ENCODE peak calls at places on chromosome 4, in nine cellular contexts. One of them, this sample, is unnamed. For H3K36me3, the result is how much of the 10 kb centered on the place peaks cover.

GRCh38 chr4:123587983-123588494 is 191.4 kb downstream of the SPRY1 start:
- DNase-seq in aorta: peak
- DNase-seq in uterus: no peak
- DNase-seq in Peyer's patch: peak
- DNase-seq in CD4-positive, CD25-positive, alpha-beta regulatory T cell: no peak
- DNase-seq in NT2/D1: no peak
- DNase-seq in MM.1S: no peak
- DNase-seq in neuronal stem cell: no peak
- DNase-seq in tibial nerve: no peak
- DNase-seq in this sample: no peak

GRCh38 chr4:52903273-52903672 is 41.2 kb downstream of the RASL11B start:
- DNase-seq in aorta: no peak
- DNase-seq in uterus: no peak
- DNase-seq in Peyer's patch: no peak
- DNase-seq in CD4-positive, CD25-positive, alpha-beta regulatory T cell: no peak
- DNase-seq in NT2/D1: no peak
- DNase-seq in MM.1S: no peak
- DNase-seq in neuronal stem cell: no peak
- DNase-seq in tibial nerve: no peak
- DNase-seq in this sample: no peak

GRCh38 chr4:71938776-71939175 is 93.0 kb upstream of the NPFFR2 start:
- DNase-seq in aorta: no peak
- DNase-seq in uterus: no peak
- DNase-seq in Peyer's patch: no peak
- DNase-seq in CD4-positive, CD25-positive, alpha-beta regulatory T cell: no peak
- DNase-seq in NT2/D1: no peak
- DNase-seq in MM.1S: no peak
- DNase-seq in neuronal stem cell: no peak
- DNase-seq in tibial nerve: no peak
- DNase-seq in this sample: no peak

GRCh38 chr4:26288308-26288982 is 32.4 kb upstream of the RBPJ start:
- DNase-seq in aorta: peak
- DNase-seq in uterus: no peak
- DNase-seq in Peyer's patch: no peak
- DNase-seq in CD4-positive, CD25-positive, alpha-beta regulatory T cell: no peak
- DNase-seq in NT2/D1: no peak
- DNase-seq in MM.1S: no peak
- DNase-seq in neuronal stem cell: no peak
- DNase-seq in tibial nerve: no peak
- DNase-seq in this sample: no peak

GRCh38 chr4:66266035-66266434 is 595.7 kb upstream of the EPHA5 start:
- DNase-seq in aorta: no peak
- DNase-seq in uterus: no peak
- DNase-seq in Peyer's patch: no peak
- DNase-seq in CD4-positive, CD25-positive, alpha-beta regulatory T cell: no peak
- DNase-seq in NT2/D1: no peak
- DNase-seq in MM.1S: no peak
- DNase-seq in neuronal stem cell: no peak
- DNase-seq in tibial nerve: no peak
- DNase-seq in this sample: no peak

GRCh38 chr4:94766856-94767255 is 9.1 kb downstream of the BMPR1B start:
- DNase-seq in aorta: no peak
- DNase-seq in uterus: no peak
- DNase-seq in Peyer's patch: no peak
- DNase-seq in CD4-positive, CD25-positive, alpha-beta regulatory T cell: no peak
- DNase-seq in NT2/D1: no peak
- DNase-seq in MM.1S: no peak
- DNase-seq in neuronal stem cell: no peak
- DNase-seq in tibial nerve: no peak
- DNase-seq in this sample: no peak

GRCh38 chr4:56345461-56345860 is 41.8 kb downstream of the AASDH start:
- DNase-seq in aorta: no peak
- DNase-seq in uterus: no peak
- DNase-seq in Peyer's patch: no peak
- DNase-seq in CD4-positive, CD25-positive, alpha-beta regulatory T cell: no peak
- DNase-seq in NT2/D1: no peak
- DNase-seq in MM.1S: no peak
- DNase-seq in neuronal stem cell: no peak
- DNase-seq in tibial nerve: no peak
- DNase-seq in this sample: no peak

GRCh38 chr4:88517825-88518224 is 5.8 kb downstream of the PYURF start:
- DNase-seq in aorta: no peak
- DNase-seq in uterus: no peak
- DNase-seq in Peyer's patch: no peak
- DNase-seq in CD4-positive, CD25-positive, alpha-beta regulatory T cell: no peak
- DNase-seq in NT2/D1: no peak
- DNase-seq in MM.1S: no peak
- DNase-seq in neuronal stem cell: no peak
- DNase-seq in tibial nerve: no peak
- DNase-seq in this sample: no peak

GRCh38 chr4:182894681-182895275 is 22.4 kb downstream of the DCTD start:
- DNase-seq in aorta: no peak
- DNase-seq in uterus: no peak
- DNase-seq in Peyer's patch: no peak
- DNase-seq in CD4-positive, CD25-positive, alpha-beta regulatory T cell: no peak
- DNase-seq in NT2/D1: no peak
- DNase-seq in MM.1S: no peak
- DNase-seq in neuronal stem cell: no peak
- DNase-seq in tibial nerve: no peak
- DNase-seq in this sample: no peak

GRCh38 chr4:182898479-182898799 is 18.7 kb downstream of the DCTD start:
- DNase-seq in aorta: no peak
- DNase-seq in uterus: no peak
- DNase-seq in Peyer's patch: no peak
- DNase-seq in CD4-positive, CD25-positive, alpha-beta regulatory T cell: no peak
- DNase-seq in NT2/D1: no peak
- DNase-seq in MM.1S: no peak
- DNase-seq in neuronal stem cell: no peak
- DNase-seq in tibial nerve: no peak
- DNase-seq in this sample: no peak

GRCh38 chr4:182895791-182896292 is 21.3 kb downstream of the DCTD start:
- DNase-seq in aorta: no peak
- DNase-seq in uterus: no peak
- DNase-seq in Peyer's patch: no peak
- DNase-seq in CD4-positive, CD25-positive, alpha-beta regulatory T cell: no peak
- DNase-seq in NT2/D1: no peak
- DNase-seq in MM.1S: no peak
- DNase-seq in neuronal stem cell: no peak
- DNase-seq in tibial nerve: no peak
- DNase-seq in this sample: no peak

GRCh38 chr4:182896421-182896820 is 20.8 kb downstream of the DCTD start:
- DNase-seq in aorta: no peak
- DNase-seq in uterus: no peak
- DNase-seq in Peyer's patch: no peak
- DNase-seq in CD4-positive, CD25-positive, alpha-beta regulatory T cell: no peak
- DNase-seq in NT2/D1: no peak
- DNase-seq in MM.1S: no peak
- DNase-seq in neuronal stem cell: no peak
- DNase-seq in tibial nerve: no peak
- DNase-seq in this sample: no peak

GRCh38 chr4:182897601-182898478 is 19.3 kb downstream of the DCTD start:
- DNase-seq in aorta: no peak
- DNase-seq in uterus: no peak
- DNase-seq in Peyer's patch: no peak
- DNase-seq in CD4-positive, CD25-positive, alpha-beta regulatory T cell: no peak
- DNase-seq in NT2/D1: no peak
- DNase-seq in MM.1S: no peak
- DNase-seq in neuronal stem cell: no peak
- DNase-seq in tibial nerve: no peak
- DNase-seq in this sample: no peak
- H3K36me3 ChIP-seq in aorta: under half
- H3K36me3 ChIP-seq in uterus: under half
- H3K36me3 ChIP-seq in Peyer's patch: under half
- H3K36me3 ChIP-seq in CD4-positive, CD25-positive, alpha-beta regulatory T cell: half or more
- H3K36me3 ChIP-seq in NT2/D1: half or more
- H3K36me3 ChIP-seq in MM.1S: under half
- H3K36me3 ChIP-seq in neuronal stem cell: half or more
- H3K36me3 ChIP-seq in tibial nerve: under half
- H3K36me3 ChIP-seq in this sample: under half

DNA sequence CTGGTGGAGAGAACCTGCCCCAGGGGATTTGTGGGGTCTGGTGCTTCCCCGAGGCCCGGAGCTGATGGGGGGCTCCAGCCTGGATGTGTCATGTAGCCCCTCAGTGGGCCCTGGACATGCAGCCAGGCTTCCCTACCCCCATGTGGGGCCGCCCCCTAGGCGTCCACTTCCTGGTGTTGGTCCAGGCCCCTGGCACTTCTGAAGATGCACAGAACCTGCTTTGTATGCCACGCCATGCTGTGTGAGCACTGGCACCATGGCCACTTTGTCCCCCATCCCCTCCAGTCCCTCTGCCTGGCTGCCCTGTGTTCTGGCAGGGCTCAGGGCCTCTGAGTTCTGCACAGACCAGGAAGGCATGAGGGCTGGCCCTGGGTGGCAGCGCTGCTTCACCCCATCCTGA is 29.2 kb downstream of the WFS1 start:
- DNase-seq in aorta: no peak
- DNase-seq in uterus: no peak
- DNase-seq in Peyer's patch: no peak
- DNase-seq in CD4-positive, CD25-positive, alpha-beta regulatory T cell: no peak
- DNase-seq in NT2/D1: no peak
- DNase-seq in MM.1S: no peak
- DNase-seq in neuronal stem cell: no peak
- DNase-seq in tibial nerve: no peak
- DNase-seq in this sample: no peak
- H3K36me3 ChIP-seq in aorta: under half
- H3K36me3 ChIP-seq in uterus: under half
- H3K36me3 ChIP-seq in Peyer's patch: under half
- H3K36me3 ChIP-seq in CD4-positive, CD25-positive, alpha-beta regulatory T cell: under half
- H3K36me3 ChIP-seq in NT2/D1: half or more
- H3K36me3 ChIP-seq in MM.1S: under half
- H3K36me3 ChIP-seq in neuronal stem cell: under half
- H3K36me3 ChIP-seq in tibial nerve: under half
- H3K36me3 ChIP-seq in this sample: under half

GRCh38 chr4:6578221-6578620 is 3.2 kb downstream of the MAN2B2 start:
- DNase-seq in aorta: no peak
- DNase-seq in uterus: no peak
- DNase-seq in Peyer's patch: no peak
- DNase-seq in CD4-positive, CD25-positive, alpha-beta regulatory T cell: no peak
- DNase-seq in NT2/D1: no peak
- DNase-seq in MM.1S: no peak
- DNase-seq in neuronal stem cell: no peak
- DNase-seq in tibial nerve: no peak
- DNase-seq in this sample: no peak

GRCh38 chr4:6576512-6576911 is 1.5 kb downstream of the MAN2B2 start:
- DNase-seq in aorta: no peak
- DNase-seq in uterus: no peak
- DNase-seq in Peyer's patch: no peak
- DNase-seq in CD4-positive, CD25-positive, alpha-beta regulatory T cell: no peak
- DNase-seq in NT2/D1: no peak
- DNase-seq in MM.1S: no peak
- DNase-seq in neuronal stem cell: no peak
- DNase-seq in tibial nerve: no peak
- DNase-seq in this sample: no peak

GRCh38 chr4:6576932-6577331 is 1.9 kb downstream of the MAN2B2 start:
- DNase-seq in aorta: no peak
- DNase-seq in uterus: no peak
- DNase-seq in Peyer's patch: no peak
- DNase-seq in CD4-positive, CD25-positive, alpha-beta regulatory T cell: no peak
- DNase-seq in NT2/D1: no peak
- DNase-seq in MM.1S: no peak
- DNase-seq in neuronal stem cell: no peak
- DNase-seq in tibial nerve: no peak
- DNase-seq in this sample: no peak

GRCh38 chr4:6575503-6576240 is 683 bp downstream of the MAN2B2 start:
- DNase-seq in aorta: no peak
- DNase-seq in uterus: no peak
- DNase-seq in Peyer's patch: no peak
- DNase-seq in CD4-positive, CD25-positive, alpha-beta regulatory T cell: no peak
- DNase-seq in NT2/D1: no peak
- DNase-seq in MM.1S: no peak
- DNase-seq in neuronal stem cell: no peak
- DNase-seq in tibial nerve: no peak
- DNase-seq in this sample: no peak

DNA sequence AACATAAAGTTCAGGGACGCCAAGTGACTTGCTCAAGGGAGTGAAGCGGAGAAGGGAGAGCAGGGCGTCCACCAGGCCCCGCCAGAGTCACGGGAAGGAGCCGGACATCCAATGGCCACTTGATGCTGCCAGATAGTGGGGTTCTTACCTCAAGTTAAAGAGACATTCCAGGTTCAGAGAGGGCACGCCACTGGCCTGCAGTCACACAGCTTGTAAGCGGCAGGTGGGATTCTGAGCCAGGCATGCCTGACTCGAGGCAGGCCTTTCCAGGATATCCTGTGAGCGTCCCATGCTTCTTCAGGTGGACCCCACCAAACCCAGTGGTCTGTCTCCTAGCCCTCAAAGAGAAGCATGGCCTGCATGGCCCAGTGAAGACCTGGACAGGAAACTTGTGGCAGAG is 2.4 kb downstream of the MAN2B2 start:
- DNase-seq in aorta: no peak
- DNase-seq in uterus: no peak
- DNase-seq in Peyer's patch: no peak
- DNase-seq in CD4-positive, CD25-positive, alpha-beta regulatory T cell: no peak
- DNase-seq in NT2/D1: no peak
- DNase-seq in MM.1S: no peak
- DNase-seq in neuronal stem cell: no peak
- DNase-seq in tibial nerve: no peak
- DNase-seq in this sample: no peak
- H3K36me3 ChIP-seq in aorta: under half
- H3K36me3 ChIP-seq in uterus: under half
- H3K36me3 ChIP-seq in Peyer's patch: under half
- H3K36me3 ChIP-seq in CD4-positive, CD25-positive, alpha-beta regulatory T cell: half or more
- H3K36me3 ChIP-seq in NT2/D1: half or more
- H3K36me3 ChIP-seq in MM.1S: under half
- H3K36me3 ChIP-seq in neuronal stem cell: under half
- H3K36me3 ChIP-seq in tibial nerve: under half
- H3K36me3 ChIP-seq in this sample: under half

GRCh38 chr4:84803720-84804119 is 162.8 kb downstream of the WDFY3 start:
- DNase-seq in aorta: no peak
- DNase-seq in uterus: no peak
- DNase-seq in Peyer's patch: no peak
- DNase-seq in CD4-positive, CD25-positive, alpha-beta regulatory T cell: no peak
- DNase-seq in NT2/D1: no peak
- DNase-seq in MM.1S: no peak
- DNase-seq in neuronal stem cell: no peak
- DNase-seq in tibial nerve: no peak
- DNase-seq in this sample: no peak

GRCh38 chr4:84799318-84799717 is 167.2 kb downstream of the WDFY3 start:
- DNase-seq in aorta: no peak
- DNase-seq in uterus: no peak
- DNase-seq in Peyer's patch: no peak
- DNase-seq in CD4-positive, CD25-positive, alpha-beta regulatory T cell: no peak
- DNase-seq in NT2/D1: no peak
- DNase-seq in MM.1S: no peak
- DNase-seq in neuronal stem cell: no peak
- DNase-seq in tibial nerve: no peak
- DNase-seq in this sample: no peak

GRCh38 chr4:84803121-84803520 is 163.4 kb downstream of the WDFY3 start:
- DNase-seq in aorta: no peak
- DNase-seq in uterus: no peak
- DNase-seq in Peyer's patch: no peak
- DNase-seq in CD4-positive, CD25-positive, alpha-beta regulatory T cell: no peak
- DNase-seq in NT2/D1: no peak
- DNase-seq in MM.1S: no peak
- DNase-seq in neuronal stem cell: no peak
- DNase-seq in tibial nerve: no peak
- DNase-seq in this sample: no peak

GRCh38 chr4:84796388-84796787 is 170.1 kb downstream of the WDFY3 start:
- DNase-seq in aorta: no peak
- DNase-seq in uterus: no peak
- DNase-seq in Peyer's patch: no peak
- DNase-seq in CD4-positive, CD25-positive, alpha-beta regulatory T cell: no peak
- DNase-seq in NT2/D1: no peak
- DNase-seq in MM.1S: no peak
- DNase-seq in neuronal stem cell: no peak
- DNase-seq in tibial nerve: no peak
- DNase-seq in this sample: no peak

DNA sequence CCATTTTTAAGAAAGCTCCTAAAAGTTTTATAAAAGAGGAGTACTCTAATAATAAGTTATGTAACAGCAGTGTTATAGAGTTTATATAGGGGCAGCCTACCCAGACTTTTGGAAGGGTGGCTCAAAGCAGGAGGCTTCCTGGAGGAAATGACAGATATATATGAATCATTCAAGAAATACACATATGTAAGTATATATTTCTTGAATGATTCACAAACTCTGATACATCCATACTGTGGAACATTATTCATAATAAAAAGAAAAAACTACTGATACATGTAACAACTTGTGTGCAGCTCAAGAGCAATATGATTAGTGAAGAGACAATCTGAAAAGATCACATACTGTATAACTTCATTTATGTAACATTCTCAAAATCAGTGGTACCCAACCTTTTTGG is 166.2 kb downstream of the WDFY3 start:
- DNase-seq in aorta: no peak
- DNase-seq in uterus: no peak
- DNase-seq in Peyer's patch: no peak
- DNase-seq in CD4-positive, CD25-positive, alpha-beta regulatory T cell: no peak
- DNase-seq in NT2/D1: no peak
- DNase-seq in MM.1S: no peak
- DNase-seq in neuronal stem cell: no peak
- DNase-seq in tibial nerve: no peak
- DNase-seq in this sample: no peak
- H3K36me3 ChIP-seq in aorta: under half
- H3K36me3 ChIP-seq in uterus: under half
- H3K36me3 ChIP-seq in Peyer's patch: under half
- H3K36me3 ChIP-seq in CD4-positive, CD25-positive, alpha-beta regulatory T cell: under half
- H3K36me3 ChIP-seq in NT2/D1: under half
- H3K36me3 ChIP-seq in MM.1S: under half
- H3K36me3 ChIP-seq in neuronal stem cell: half or more
- H3K36me3 ChIP-seq in tibial nerve: under half
- H3K36me3 ChIP-seq in this sample: under half